ENCODE peak calls at places on chromosomes 7 and 10, in five cellular contexts. M is Ammon's horn, E is non-pigmented ciliary epithelial cell, U is ureter, I is substantia nigra. D is an unnamed sample.

GRCh38 chr10:24255907-24256306 is 47.0 kb downstream of the KIAA1217 start:
- DNase-seq in M (no peak), I (no peak), U (peak; percentile 64), E (peak; percentile 15), D (no peak)

GRCh38 chr7:113652501-113652900 is 266.3 kb downstream of the PPP1R3A start:
- DNase-seq in M (no peak), E (no peak), U (no peak), I (no peak), D (no peak)

GRCh38 chr7:68321076-68321639 is 1277.1 kb upstream of the AUTS2 start:
- DNase-seq in I (peak; percentile 69), E (no peak), M (no peak), U (peak; percentile 79), D (no peak)

GRCh38 chr7:12570529-12571461 is at the start of gene SCIN:
- DNase-seq in E (no peak), U (peak; percentile 62), I (no peak), M (peak; percentile 64), D (no peak)

GRCh38 chr7:27235387-27236052 is 7.1 kb upstream of the EVX1 start:
- DNase-seq in U (peak; percentile 76), M (peak; percentile 25), I (no peak), E (no peak), D (no peak)

GRCh38 chr10:106722524-106722923 is 442.0 kb downstream of the SORCS1 start:
- DNase-seq in M (no peak), E (no peak), I (no peak), U (no peak), D (no peak)

GRCh38 chr7:5255832-5256231 is 26.9 kb upstream of the SLC29A4 start:
- DNase-seq in E (no peak), U (no peak), M (no peak), I (no peak), D (no peak)

GRCh38 chr7:114930829-114931655 is 9.1 kb downstream of the MDFIC start:
- DNase-seq in I (no peak), U (no peak), E (peak; percentile 55), M (no peak), D (no peak)

GRCh38 chr10:13276749-13277394 is 23.0 kb downstream of the PHYH start:
- DNase-seq in I (no peak), U (no peak), E (no peak), M (peak; percentile 24), D (no peak)

GRCh38 chr7:131354390-131354789 is 26.7 kb downstream of the MKLN1 start:
- DNase-seq in M (no peak), E (no peak), U (no peak), I (no peak), D (no peak)

GRCh38 chr7:43530553-43531410 is 52.1 kb upstream of the STK17A start:
- DNase-seq in U (no peak), E (no peak), I (no peak), M (no peak), D (no peak)

GRCh38 chr7:36653011-36653670 is 71.2 kb downstream of the AOAH start:
- DNase-seq in I (no peak), E (no peak), U (no peak), M (no peak), D (no peak)

GRCh38 chr7:50774299-50774698 is 8.4 kb downstream of the GRB10 start:
- DNase-seq in I (no peak), M (no peak), E (no peak), U (no peak), D (no peak)

GRCh38 chr7:24910551-24911212 is 69.3 kb downstream of the OSBPL3 start:
- DNase-seq in I (no peak), E (no peak), M (no peak), U (no peak), D (no peak)

GRCh38 chr7:24778543-24779282 is 21.4 kb upstream of the GSDME start:
- DNase-seq in E (no peak), M (peak; percentile 82), I (no peak), U (no peak), D (no peak)

GRCh38 chr7:73433924-73434700 is 534 bp downstream of the FZD9 start:
- DNase-seq in E (no peak), I (no peak), M (no peak), U (no peak), D (no peak)

GRCh38 chr7:106629521-106629920 is 31.4 kb downstream of the CCDC71L start:
- DNase-seq in U (no peak), E (no peak), I (no peak), M (no peak), D (no peak)

GRCh38 chr10:76354349-76354748 is 922.9 kb downstream of the LRMDA start:
- DNase-seq in I (no peak), E (no peak), U (no peak), M (no peak), D (no peak)

GRCh38 chr10:103069453-103070331 is 123.4 kb downstream of the NT5C2 start:
- DNase-seq in U (peak; percentile 64), E (no peak), I (peak; percentile 74), M (peak; percentile 69), D (no peak)

GRCh38 chr7:91657386-91658120 is 222.9 kb downstream of the MTERF1 start:
- DNase-seq in I (no peak), M (no peak), U (no peak), E (peak; percentile 73), D (no peak)

GRCh38 chr7:9945882-9946281 is 1027.8 kb upstream of the PHF14 start:
- DNase-seq in I (no peak), M (no peak), U (no peak), E (no peak), D (no peak)

GRCh38 chr10:123367181-123367580 is 213.0 kb downstream of the BUB3 start:
- DNase-seq in M (peak; percentile 84), I (peak; percentile 34), E (no peak), U (no peak), D (no peak)

GRCh38 chr10:132634241-132634946 is 96.8 kb downstream of the INPP5A start:
- DNase-seq in E (no peak), M (no peak), U (no peak), I (no peak), D (no peak)

GRCh38 chr7:100867796-100868485 is 754 bp downstream of the TRIP6 start:
- DNase-seq in I (no peak), M (no peak), U (no peak), E (no peak), D (no peak)

GRCh38 chr10:14782691-14783363 is 8.1 kb upstream of the FAM107B start:
- DNase-seq in E (no peak), M (no peak), U (no peak), I (no peak), D (no peak)

GRCh38 chr7:98754041-98754479 is 115.8 kb downstream of the TMEM130 start:
- DNase-seq in M (peak; percentile 79), U (no peak), I (peak; percentile 21), E (no peak), D (no peak)

GRCh38 chr7:23490357-23491131 is 20.3 kb upstream of the IGF2BP3 start:
- DNase-seq in I (peak; percentile 57), U (no peak), E (no peak), M (peak; percentile 39), D (no peak)

GRCh38 chr10:86356306-86356705 is 10.3 kb downstream of the GRID1 start:
- DNase-seq in E (no peak), I (no peak), M (no peak), U (no peak), D (no peak)

GRCh38 chr10:129993621-129994020 is 29.5 kb upstream of the EBF3 start:
- DNase-seq in U (no peak), I (no peak), E (no peak), M (no peak), D (no peak)

GRCh38 chr7:90474284-90475210 is 5.1 kb downstream of the PTTG1IP2 start:
- DNase-seq in M (no peak), I (no peak), U (no peak), E (peak; percentile 76), D (no peak)

GRCh38 chr10:29102233-29102632 is 186.6 kb upstream of the LYZL1 start:
- DNase-seq in I (peak; percentile 26), E (no peak), M (peak; percentile 39), U (no peak), D (no peak)

GRCh38 chr10:82037076-82037475 is 162.1 kb downstream of the NRG3 start:
- DNase-seq in U (no peak), M (peak; percentile 88), E (no peak), I (peak; percentile 41), D (no peak)

GRCh38 chr7:90708841-90709317 is 112.8 kb downstream of the CDK14 start:
- DNase-seq in M (peak; percentile 73), E (no peak), I (peak; percentile 55), U (no peak), D (no peak)

GRCh38 chr10:73590881-73591577 is at the start of gene USP54:
- DNase-seq in M (peak; percentile 88), I (peak; percentile 13), U (no peak), E (peak; percentile 73), D (no peak)